ENCODE peak calls at places on chromosomes 7 and 10, in four cellular contexts. C is SK-N-SH, P is hepatocyte, F is PC-3. Y is an unnamed sample. For H3K36me3, the result is how much of the 10 kb centered on the place peaks cover.

GRCh38 chr7:152847491-152847890 is 87.9 kb downstream of the ACTR3B start:
- DNase-seq in P (no peak), F (no peak), C (peak), Y (no peak)

GRCh38 chr10:89360153-89360552 is 17.7 kb upstream of the IFIT1B start:
- DNase-seq in F (no peak), C (no peak), P (no peak), Y (no peak)

GRCh38 chr7:50614721-50615518 is 49.7 kb upstream of the DDC start:
- DNase-seq in F (peak), P (peak), C (no peak), Y (peak)

GRCh38 chr10:108901766-108902365 is 1021.4 kb downstream of the XPNPEP1 start:
- DNase-seq in C (no peak), P (no peak), F (no peak), Y (no peak)

GRCh38 chr7:79361214-79361613 is 92.3 kb downstream of the MAGI2 start:
- DNase-seq in P (no peak), C (no peak), F (peak), Y (no peak)

GRCh38 chr10:121438320-121438719 is 159.9 kb downstream of the FGFR2 start:
- DNase-seq in C (no peak), P (no peak), F (no peak), Y (no peak)

GRCh38 chr7:64630496-64630895 is 35.4 kb upstream of the ZNF107 start:
- DNase-seq in P (no peak), F (peak), C (peak), Y (peak)

GRCh38 chr7:23471090-23471859 is 984 bp upstream of the IGF2BP3 start:
- DNase-seq in F (peak), P (peak), C (peak), Y (peak)

GRCh38 chr10:124211921-124212320 is 118.5 kb upstream of the CHST15 start:
- DNase-seq in F (peak), C (no peak), P (no peak), Y (no peak)

GRCh38 chr10:98675902-98676301 is 229.2 kb upstream of the HPS1 start:
- DNase-seq in F (no peak), C (no peak), P (no peak), Y (no peak)

GRCh38 chr10:98673156-98673765 is 226.5 kb upstream of the HPS1 start:
- DNase-seq in C (no peak), F (no peak), P (no peak), Y (no peak)

DNA sequence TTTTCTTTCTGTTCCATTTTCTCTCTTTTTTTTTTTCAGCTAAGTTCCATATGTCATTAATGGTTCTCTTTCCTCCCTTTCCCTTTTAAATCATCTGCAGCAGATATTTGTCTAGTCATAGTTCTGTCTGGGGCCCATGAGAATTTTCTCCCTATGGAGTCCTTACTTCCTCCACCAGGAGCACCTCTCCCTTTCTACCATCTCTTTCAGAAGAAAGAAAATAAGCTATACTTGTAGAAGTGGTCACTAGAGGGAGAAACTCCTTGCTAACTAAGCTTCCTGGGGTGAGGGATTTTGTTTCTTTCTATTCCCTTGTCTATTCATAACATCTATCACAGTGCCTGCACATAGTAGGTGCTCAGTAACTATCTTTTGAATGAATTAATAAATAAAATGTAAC is 230.2 kb upstream of the HPS1 start:
- DNase-seq in F (no peak), C (no peak), P (no peak), Y (no peak)
- TF ChIP-seq CTCF in F (no peak), C (no peak), P (no peak), Y (no peak)

DNA sequence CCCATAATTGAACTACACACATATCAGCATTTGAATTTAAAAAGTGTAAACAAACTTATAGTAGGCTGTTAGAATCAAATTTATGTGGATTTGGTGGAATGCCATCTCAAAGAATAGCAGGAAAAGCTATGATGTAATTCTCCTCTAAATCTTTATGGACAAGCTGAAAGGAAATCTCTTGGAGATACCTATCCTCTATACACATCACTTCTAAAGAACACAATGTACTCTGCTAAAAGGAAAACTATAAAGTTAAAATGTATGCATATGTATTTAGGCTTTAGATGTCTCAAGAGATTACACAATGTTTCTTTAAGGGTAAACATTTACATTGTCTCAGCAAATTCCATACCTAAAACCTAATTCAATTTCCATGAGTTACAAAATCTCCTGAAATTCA is 323.3 kb downstream of the CRPPA start:
- DNase-seq in C (no peak), P (no peak), F (peak), Y (no peak)
- H3K4me2 ChIP-seq in C (no peak), P (no peak), F (peak), Y (no peak)

GRCh38 chr7:112341464-112341863 is 108.8 kb upstream of the IFRD1 start:
- DNase-seq in C (no peak), F (no peak), P (no peak), Y (no peak)
- H3K36me3 ChIP-seq in C (half or more), F (under half), P (under half), Y (under half)

GRCh38 chr10:60124536-60124935 is 218.2 kb upstream of the CCDC6 start:
- DNase-seq in F (no peak), P (no peak), C (no peak), Y (no peak)
- TF ChIP-seq CTCF in F (peak), P (no peak), C (no peak), Y (no peak)

DNA sequence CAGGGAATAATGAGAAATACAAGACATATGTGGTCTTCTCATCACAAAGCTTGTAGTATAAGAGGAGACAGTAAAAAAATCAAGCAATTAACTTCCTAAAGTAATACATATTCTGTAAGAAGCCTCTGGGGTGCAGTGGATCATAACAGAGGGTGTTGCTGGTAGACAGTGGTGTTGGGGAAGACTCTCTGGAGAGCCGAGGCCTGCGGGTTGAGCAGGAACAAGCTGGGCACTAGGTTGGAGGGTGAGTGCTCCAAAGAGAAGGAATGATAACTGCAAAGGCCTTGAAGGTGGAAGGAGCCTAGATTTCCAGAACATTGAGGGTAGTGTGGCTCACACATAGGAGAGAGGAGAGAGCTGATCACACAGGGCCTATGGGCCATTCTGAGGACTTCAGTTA is 1.5 kb downstream of the GIMAP4 start:
- DNase-seq in P (no peak), C (no peak), F (no peak), Y (no peak)
- H3K4me2 ChIP-seq in P (no peak), C (no peak), F (no peak), Y (no peak)

DNA sequence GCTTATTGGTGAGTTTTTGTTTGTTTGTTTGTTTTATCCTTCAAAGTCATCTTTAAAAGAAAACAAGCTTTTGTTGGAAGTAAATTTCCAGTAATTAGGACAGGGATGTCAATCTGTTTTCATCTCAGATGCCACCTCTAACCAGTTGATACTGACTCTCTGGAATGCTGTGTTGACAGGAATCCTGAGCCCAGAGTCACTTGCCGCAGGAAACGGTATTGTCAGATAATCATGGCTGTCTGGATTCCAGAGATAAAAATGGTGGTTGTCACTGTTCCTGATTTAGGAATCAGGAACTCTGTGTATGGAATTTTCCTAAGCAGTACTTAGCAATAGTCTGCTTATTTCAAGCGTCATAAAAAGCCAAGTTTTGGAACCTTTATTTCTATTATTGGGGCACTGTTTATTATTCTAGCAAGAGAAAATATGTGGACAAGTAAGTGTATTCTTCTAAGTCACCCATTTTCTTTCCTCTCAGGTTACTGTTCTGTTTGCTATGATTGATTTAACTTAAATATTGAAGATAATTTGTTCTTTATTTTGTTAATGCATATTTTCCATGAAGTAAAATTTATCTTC is 39.2 kb downstream of the CDC123 start:
- DNase-seq in P (no peak), F (no peak), C (no peak), Y (no peak)
- H3K36me3 ChIP-seq in P (under half), F (under half), C (under half), Y (half or more)

DNA sequence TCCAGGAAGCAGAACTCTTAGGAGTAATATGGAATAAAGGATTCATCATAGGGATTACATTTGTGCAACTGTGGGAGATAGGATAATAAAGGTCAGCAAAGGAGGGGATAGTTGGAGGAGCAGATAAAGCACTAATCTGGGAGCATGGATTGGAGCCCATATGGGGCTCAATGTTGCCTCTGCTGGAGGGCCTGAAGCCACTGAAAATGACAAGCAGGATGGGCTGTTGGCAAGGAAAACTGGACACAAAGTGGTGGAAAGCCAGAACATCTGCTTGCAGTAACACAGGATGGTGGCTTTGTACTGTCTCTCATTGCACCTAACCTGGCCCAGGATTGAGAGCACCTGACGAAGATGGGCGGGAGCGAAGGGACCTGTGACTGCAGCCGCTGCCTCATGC is 15.0 kb upstream of the COMMD3 start:
- DNase-seq in F (no peak), P (no peak), C (no peak), Y (no peak)
- TF ChIP-seq CTCF in F (no peak), P (no peak), C (no peak), Y (no peak)

GRCh38 chr10:50832171-50832751 is 53.2 kb downstream of the A1CF start:
- DNase-seq in F (no peak), P (peak), C (no peak), Y (no peak)

DNA sequence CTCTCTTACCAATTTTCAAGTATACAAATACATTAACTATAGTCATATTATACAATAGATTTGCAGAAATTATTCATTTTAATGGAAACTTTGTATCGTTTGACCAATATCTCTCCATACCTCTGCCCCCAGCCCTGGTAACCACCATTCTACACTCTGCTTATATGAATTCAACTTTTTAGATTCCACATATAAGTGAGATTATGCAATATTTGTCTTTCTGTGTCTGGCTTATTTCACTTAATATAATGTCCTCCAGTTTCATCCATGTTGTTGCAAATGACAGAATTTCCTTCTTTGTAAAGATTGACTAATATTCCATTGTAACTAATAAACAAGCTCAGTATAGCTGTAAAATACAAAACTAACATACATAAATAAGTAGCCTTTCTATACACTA is 55.4 kb downstream of the A1CF start:
- DNase-seq in C (no peak), F (no peak), P (no peak), Y (no peak)
- H3K4me2 ChIP-seq in C (no peak), F (no peak), P (no peak), Y (no peak)

DNA sequence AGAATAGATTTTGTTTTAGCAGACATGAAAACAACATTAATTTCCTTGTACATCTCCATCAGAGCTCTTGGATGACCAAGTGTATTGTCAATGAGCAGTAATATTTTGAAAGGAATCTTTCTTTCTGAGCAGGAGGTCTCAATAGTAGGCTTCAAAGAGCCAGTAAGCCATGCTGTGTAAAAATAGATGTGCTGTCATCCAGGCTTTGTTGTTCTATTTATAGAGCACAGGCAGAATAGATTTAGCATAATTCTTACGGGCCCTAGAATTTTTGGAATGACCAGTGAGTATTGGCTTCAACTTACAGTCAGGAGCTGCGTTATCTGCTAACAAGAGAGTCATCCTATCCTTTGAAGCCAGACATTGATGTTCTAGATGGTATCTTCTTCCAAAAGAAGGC is 19.0 kb downstream of the MINPP1 start:
- DNase-seq in C (no peak), F (no peak), P (no peak), Y (no peak)
- H3K36me3 ChIP-seq in C (half or more), F (under half), P (under half), Y (under half)

Y was measured in OCI-LY7.